ENCODE peak calls at places on chromosomes 11 and 22, in nine cellular contexts. S is NCI-H510A; Y is sciatic nerve; L is effector memory CD4-positive, alpha-beta T cell; T is iPS DF 19.7; J is lower lobe of right lung; C is occipital lobe; E is mesenchymal stem cell; M is anterior cingulate cortex. G is an unnamed sample.

GRCh38 chr11:128261011-128261421 is 326.3 kb downstream of the ETS1 start:
- DNase-seq in S (no peak), Y (no peak), L (no peak), T (no peak), J (no peak), C (no peak), E (no peak), M (no peak), G (no peak)

GRCh38 chr22:40634119-40634903 is 2.2 kb downstream of the MRTFA start:
- DNase-seq in S (no peak), Y (no peak), L (no peak), T (no peak), J (no peak), C (no peak), E (no peak), M (no peak), G (no peak)

GRCh38 chr11:64314146-64314804 is 3.1 kb downstream of the TRMT112 start:
- DNase-seq in S (no peak), Y (no peak), L (no peak), T (no peak), J (no peak), C (no peak), E (peak), M (no peak), G (no peak)

GRCh38 chr11:8285796-8286195 is 22.1 kb upstream of the LMO1 start:
- DNase-seq in S (no peak), Y (no peak), L (no peak), T (no peak), J (no peak), C (no peak), E (no peak), M (no peak), G (no peak)

GRCh38 chr22:25159028-25159427 is 40.6 kb upstream of the CRYBB3 start:
- DNase-seq in S (no peak), Y (no peak), L (no peak), T (no peak), J (no peak), C (peak), E (peak), M (no peak), G (no peak)

GRCh38 chr22:23110190-23110921 is 31.4 kb downstream of the RSPH14 start:
- DNase-seq in S (no peak), Y (no peak), L (no peak), T (no peak), J (no peak), C (no peak), E (no peak), M (peak), G (no peak)

GRCh38 chr22:33841281-33842005 is 78.8 kb downstream of the LARGE1 start:
- DNase-seq in S (no peak), Y (no peak), L (no peak), T (no peak), J (no peak), C (no peak), E (no peak), M (no peak), G (no peak)

GRCh38 chr22:21026783-21027692 is 5.3 kb downstream of the SLC7A4 start:
- DNase-seq in S (no peak), Y (no peak), L (no peak), T (no peak), J (no peak), C (peak), E (no peak), M (peak), G (no peak)

GRCh38 chr11:132475046-132475445 is 1057.3 kb downstream of the OPCML start:
- DNase-seq in S (no peak), Y (no peak), L (no peak), T (no peak), J (no peak), C (no peak), E (no peak), M (no peak), G (no peak)

GRCh38 chr22:22424956-22425355 is 83.6 kb downstream of the ZNF280B start:
- DNase-seq in S (no peak), Y (no peak), L (no peak), T (no peak), J (no peak), C (no peak), E (no peak), M (no peak), G (no peak)

GRCh38 chr11:102868359-102868758 is 6.4 kb downstream of the MMP12 start:
- DNase-seq in S (no peak), Y (no peak), L (no peak), T (no peak), J (no peak), C (no peak), E (peak), M (no peak), G (no peak)

GRCh38 chr11:82864268-82864667 is 36.0 kb downstream of the PRCP start:
- DNase-seq in S (peak), Y (peak), L (no peak), T (no peak), J (peak), C (peak), E (peak), M (peak), G (no peak)

G was measured in iPS DF 6.9.